ENCODE peak calls at places on chromosomes 16 and 17, in five cellular contexts. One of them, this sample, is unnamed.

GRCh38 chr16:85527767-85528297 is 85.3 kb upstream of the GSE1 start:
- DNase-seq in NCI-H510A: no peak
- DNase-seq in H9: no peak
- DNase-seq in astrocyte of the spinal cord: no peak
- DNase-seq in effector memory CD4-positive, alpha-beta T cell: no peak
- DNase-seq in this sample: no peak

GRCh38 chr17:82200743-82201497 is 11.7 kb downstream of the CCDC57 start:
- DNase-seq in NCI-H510A: no peak
- DNase-seq in H9: no peak
- DNase-seq in astrocyte of the spinal cord: no peak
- DNase-seq in effector memory CD4-positive, alpha-beta T cell: peak; percentile 78
- DNase-seq in this sample: no peak

GRCh38 chr17:39008633-39009032 is 41.4 kb upstream of the FBXO47 start:
- DNase-seq in NCI-H510A: no peak
- DNase-seq in H9: no peak
- DNase-seq in astrocyte of the spinal cord: no peak
- DNase-seq in effector memory CD4-positive, alpha-beta T cell: no peak
- DNase-seq in this sample: no peak

GRCh38 chr17:64129515-64129764 is 504 bp downstream of the ERN1 start:
- DNase-seq in NCI-H510A: no peak
- DNase-seq in H9: no peak
- DNase-seq in effector memory CD4-positive, alpha-beta T cell: no peak
- DNase-seq in astrocyte of the spinal cord: no peak
- DNase-seq in this sample: no peak

GRCh38 chr17:4948997-4949320 is 629 bp upstream of the PFN1 start:
- DNase-seq in astrocyte of the spinal cord: peak; percentile 92
- DNase-seq in H9: peak; percentile 90
- DNase-seq in effector memory CD4-positive, alpha-beta T cell: peak; percentile 55
- DNase-seq in NCI-H510A: peak; percentile 76
- DNase-seq in this sample: peak; percentile 89

GRCh38 chr16:78227855-78228254 is 128.4 kb downstream of the WWOX start:
- DNase-seq in H9: peak; percentile 42
- DNase-seq in astrocyte of the spinal cord: no peak
- DNase-seq in effector memory CD4-positive, alpha-beta T cell: no peak
- DNase-seq in NCI-H510A: no peak
- DNase-seq in this sample: no peak

GRCh38 chr17:45282683-45283644 is 21.1 kb upstream of the SPATA32 start:
- DNase-seq in effector memory CD4-positive, alpha-beta T cell: no peak
- DNase-seq in NCI-H510A: peak; percentile 85
- DNase-seq in astrocyte of the spinal cord: peak; percentile 89
- DNase-seq in H9: no peak
- DNase-seq in this sample: peak; percentile 88

GRCh38 chr17:29627951-29628350 is 5.2 kb upstream of the CORO6 start:
- DNase-seq in effector memory CD4-positive, alpha-beta T cell: no peak
- DNase-seq in NCI-H510A: no peak
- DNase-seq in H9: no peak
- DNase-seq in astrocyte of the spinal cord: no peak
- DNase-seq in this sample: no peak

GRCh38 chr17:973053-973452 is 6.5 kb downstream of the NXN start:
- DNase-seq in effector memory CD4-positive, alpha-beta T cell: no peak
- DNase-seq in astrocyte of the spinal cord: peak; percentile 37
- DNase-seq in NCI-H510A: no peak
- DNase-seq in H9: peak; percentile 75
- DNase-seq in this sample: no peak

GRCh38 chr16:50304467-50305440 is 38.4 kb downstream of the ADCY7 start:
- DNase-seq in effector memory CD4-positive, alpha-beta T cell: no peak
- DNase-seq in NCI-H510A: no peak
- DNase-seq in astrocyte of the spinal cord: no peak
- DNase-seq in H9: peak; percentile 13
- DNase-seq in this sample: no peak

GRCh38 chr17:28896884-28897768 is at the start of gene FLOT2:
- DNase-seq in astrocyte of the spinal cord: peak; percentile 13
- DNase-seq in effector memory CD4-positive, alpha-beta T cell: peak; percentile 54
- DNase-seq in NCI-H510A: peak; percentile 64
- DNase-seq in H9: peak; percentile 77
- DNase-seq in this sample: peak; percentile 30

GRCh38 chr17:10033449-10033848 is 128.4 kb upstream of the RCVRN start:
- DNase-seq in astrocyte of the spinal cord: no peak
- DNase-seq in effector memory CD4-positive, alpha-beta T cell: no peak
- DNase-seq in H9: no peak
- DNase-seq in NCI-H510A: no peak
- DNase-seq in this sample: no peak

GRCh38 chr17:63699638-63700527 is at the start of gene LIMD2:
- DNase-seq in NCI-H510A: peak; percentile 86
- DNase-seq in H9: peak; percentile 85
- DNase-seq in effector memory CD4-positive, alpha-beta T cell: peak; percentile 78
- DNase-seq in astrocyte of the spinal cord: peak; percentile 32
- DNase-seq in this sample: no peak

GRCh38 chr16:19882186-19882585 is 2.5 kb downstream of the GPRC5B start:
- DNase-seq in H9: peak; percentile 76
- DNase-seq in effector memory CD4-positive, alpha-beta T cell: no peak
- DNase-seq in astrocyte of the spinal cord: no peak
- DNase-seq in NCI-H510A: no peak
- DNase-seq in this sample: no peak

GRCh38 chr17:58313815-58314705 is 14.5 kb downstream of the TSPOAP1 start:
- DNase-seq in effector memory CD4-positive, alpha-beta T cell: no peak
- DNase-seq in H9: no peak
- DNase-seq in NCI-H510A: no peak
- DNase-seq in astrocyte of the spinal cord: no peak
- DNase-seq in this sample: no peak

GRCh38 chr17:62565817-62566216 is 61.7 kb upstream of the MRC2 start:
- DNase-seq in NCI-H510A: no peak
- DNase-seq in astrocyte of the spinal cord: peak; percentile 65
- DNase-seq in H9: no peak
- DNase-seq in effector memory CD4-positive, alpha-beta T cell: no peak
- DNase-seq in this sample: peak; percentile 86

GRCh38 chr16:17476414-17477259 is 5.9 kb upstream of the XYLT1 start:
- DNase-seq in NCI-H510A: peak; percentile 89
- DNase-seq in H9: peak; percentile 82
- DNase-seq in effector memory CD4-positive, alpha-beta T cell: no peak
- DNase-seq in astrocyte of the spinal cord: peak; percentile 71
- DNase-seq in this sample: peak; percentile 74

GRCh38 chr17:13626703-13627102 is 25.0 kb upstream of the HS3ST3A1 start:
- DNase-seq in NCI-H510A: no peak
- DNase-seq in H9: no peak
- DNase-seq in effector memory CD4-positive, alpha-beta T cell: no peak
- DNase-seq in astrocyte of the spinal cord: peak; percentile 88
- DNase-seq in this sample: peak; percentile 91

GRCh38 chr17:18968945-18969887 is 17.3 kb downstream of the SLC5A10 start:
- DNase-seq in H9: no peak
- DNase-seq in effector memory CD4-positive, alpha-beta T cell: no peak
- DNase-seq in astrocyte of the spinal cord: peak; percentile 12
- DNase-seq in NCI-H510A: no peak
- DNase-seq in this sample: no peak

GRCh38 chr16:66947302-66948033 is 12.2 kb downstream of the CES2 start:
- DNase-seq in astrocyte of the spinal cord: peak; percentile 84
- DNase-seq in effector memory CD4-positive, alpha-beta T cell: peak; percentile 69
- DNase-seq in NCI-H510A: no peak
- DNase-seq in H9: peak; percentile 82
- DNase-seq in this sample: peak; percentile 82

GRCh38 chr17:58516644-58517377 is 2.4 kb upstream of the MTMR4 start:
- DNase-seq in H9: no peak
- DNase-seq in astrocyte of the spinal cord: no peak
- DNase-seq in NCI-H510A: no peak
- DNase-seq in effector memory CD4-positive, alpha-beta T cell: no peak
- DNase-seq in this sample: no peak

GRCh38 chr16:72715267-72715666 is 332.7 kb downstream of the ZFHX3 start:
- DNase-seq in astrocyte of the spinal cord: peak; percentile 20
- DNase-seq in NCI-H510A: no peak
- DNase-seq in effector memory CD4-positive, alpha-beta T cell: no peak
- DNase-seq in H9: no peak
- DNase-seq in this sample: peak; percentile 45

GRCh38 chr17:77254961-77255741 is 114.4 kb downstream of the SEC14L1 start:
- DNase-seq in astrocyte of the spinal cord: peak; percentile 75
- DNase-seq in effector memory CD4-positive, alpha-beta T cell: no peak
- DNase-seq in NCI-H510A: no peak
- DNase-seq in H9: peak; percentile 68
- DNase-seq in this sample: peak; percentile 86

GRCh38 chr16:5581963-5582362 is 484.4 kb upstream of the EEF2KMT start:
- DNase-seq in effector memory CD4-positive, alpha-beta T cell: no peak
- DNase-seq in astrocyte of the spinal cord: no peak
- DNase-seq in H9: no peak
- DNase-seq in NCI-H510A: no peak
- DNase-seq in this sample: no peak